ENCODE peak calls at places on chromosomes 12 and 14, in six cellular contexts. C, Q, K, S, U and B are unnamed samples.

GRCh38 chr14:55301722-55302121 is 30.5 kb downstream of the FBXO34 start:
- DNase-seq in C (peak), Q (no peak), K (peak), S (no peak), U (peak), B (peak)

GRCh38 chr12:110084314-110085015 is 36.1 kb upstream of the C12orf76 start:
- DNase-seq in C (peak), Q (no peak), K (no peak), S (no peak), U (no peak), B (no peak)

GRCh38 chr12:101501410-101502045 is 26.4 kb downstream of the SPIC start:
- DNase-seq in C (no peak), Q (no peak), K (no peak), S (no peak), U (peak), B (peak)

GRCh38 chr12:71090971-71091370 is 66.8 kb downstream of the TSPAN8 start:
- DNase-seq in C (no peak), Q (no peak), K (no peak), S (no peak), U (no peak), B (no peak)

GRCh38 chr12:31783996-31784645 is 55.3 kb upstream of the AMN1 start:
- DNase-seq in C (no peak), Q (no peak), K (no peak), S (no peak), U (no peak), B (no peak)

GRCh38 chr12:53538209-53538689 is 31.0 kb upstream of the NPFF start:
- DNase-seq in C (peak), Q (no peak), K (no peak), S (no peak), U (peak), B (peak)

GRCh38 chr12:119994892-119995658 is 6.0 kb downstream of the BICDL1 start:
- DNase-seq in C (no peak), Q (no peak), K (no peak), S (no peak), U (no peak), B (no peak)

GRCh38 chr12:27252934-27253333 is 8.8 kb downstream of the STK38L start:
- DNase-seq in C (no peak), Q (no peak), K (no peak), S (no peak), U (no peak), B (no peak)

GRCh38 chr12:4108803-4109345 is 164.7 kb upstream of the CCND2 start:
- DNase-seq in C (peak), Q (no peak), K (no peak), S (no peak), U (no peak), B (no peak)

GRCh38 chr12:107684990-107685359 is 624 bp upstream of the PWP1 start:
- DNase-seq in C (peak), Q (no peak), K (no peak), S (peak), U (peak), B (peak)

GRCh38 chr14:91140672-91141071 is 26.8 kb downstream of the DGLUCY start:
- DNase-seq in C (peak), Q (no peak), K (no peak), S (peak), U (peak), B (peak)

GRCh38 chr14:36264107-36264506 is 56.3 kb downstream of the MBIP start:
- DNase-seq in C (no peak), Q (no peak), K (no peak), S (no peak), U (no peak), B (no peak)

GRCh38 chr12:113912761-113913295 is 53.3 kb downstream of the RBM19 start:
- DNase-seq in C (peak), Q (no peak), K (no peak), S (peak), U (peak), B (peak)

DNA sequence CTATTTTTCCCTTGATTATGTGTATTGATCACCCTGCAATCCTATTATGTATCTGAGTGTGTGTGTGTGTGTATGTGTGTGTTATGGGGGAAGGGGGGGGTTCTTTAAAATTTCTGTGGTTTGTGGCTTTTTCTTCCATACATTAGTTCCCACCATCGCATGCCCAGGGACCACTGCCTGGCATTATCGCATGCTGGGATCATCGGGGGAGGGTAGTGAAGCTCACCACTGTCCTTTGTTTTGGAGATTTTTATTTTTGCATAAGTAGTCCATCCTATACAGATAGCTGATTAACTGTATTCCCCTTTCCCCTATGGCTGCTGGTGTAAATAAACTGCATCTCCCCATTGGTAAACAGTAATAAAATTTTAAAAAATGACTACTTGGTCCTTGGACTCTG is 3.4 kb downstream of the ATXN7L3B start:
- DNase-seq in C (no peak), Q (no peak), K (no peak), S (no peak), U (no peak), B (no peak)
- H3K4me3 ChIP-seq in C (peak), Q (no peak), K (no peak), S (no peak), U (peak), B (peak)

DNA sequence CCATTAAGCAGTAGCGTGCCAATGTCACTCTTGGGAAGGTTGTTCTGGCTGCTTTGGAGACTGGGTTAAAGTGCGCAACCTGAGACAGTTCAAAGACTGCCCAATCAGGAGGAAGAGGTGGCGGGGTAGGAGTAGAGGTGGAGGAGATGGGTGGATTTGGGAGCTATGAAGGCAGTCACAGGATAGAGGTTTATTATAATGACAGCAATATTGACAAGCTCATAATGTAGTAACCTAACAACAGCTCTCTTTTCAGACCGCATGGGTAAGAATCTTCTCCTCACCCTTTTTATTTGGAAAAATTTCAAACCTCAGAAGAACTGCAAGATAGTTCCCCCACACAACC is 5.3 kb upstream of the PSMD9 start:
- DNase-seq in C (no peak), Q (no peak), K (no peak), S (no peak), U (no peak), B (no peak)
- H3K4me3 ChIP-seq in C (no peak), Q (no peak), K (no peak), S (no peak), U (no peak), B (no peak)

GRCh38 chr12:26077915-26078314 is 46.9 kb downstream of the BHLHE41 start:
- DNase-seq in C (peak), Q (no peak), K (no peak), S (no peak), U (no peak), B (no peak)

GRCh38 chr12:26080911-26081310 is 43.9 kb downstream of the BHLHE41 start:
- DNase-seq in C (no peak), Q (no peak), K (no peak), S (no peak), U (no peak), B (no peak)
- H3K4me3 ChIP-seq in C (no peak), Q (no peak), K (no peak), S (no peak), U (no peak), B (no peak)

GRCh38 chr14:72434856-72435255 is 459.0 kb downstream of the DPF3 start:
- DNase-seq in C (no peak), Q (no peak), K (no peak), S (no peak), U (peak), B (no peak)
- H3K4me3 ChIP-seq in C (no peak), Q (no peak), K (no peak), S (no peak), U (no peak), B (no peak)